ENCODE peak calls at places on chromosomes 2 and 18, in four cellular contexts. D, O, R and N are unnamed samples.

GRCh38 chr2:39994151-39994550 is 215.1 kb upstream of the THUMPD2 start:
- DNase-seq in O (no peak), R (no peak), D (peak; percentile 84), N (no peak)

GRCh38 chr2:187075106-187076070 is 226.4 kb upstream of the ZSWIM2 start:
- DNase-seq in O (no peak), R (peak; percentile 66), D (no peak), N (no peak)

GRCh38 chr2:29632018-29632417 is 289.4 kb downstream of the ALK start:
- DNase-seq in D (no peak), O (no peak), R (no peak), N (no peak)

GRCh38 chr2:172285760-172286159 is 141.6 kb upstream of the ITGA6 start:
- DNase-seq in O (no peak), D (no peak), R (no peak), N (no peak)

GRCh38 chr2:202113571-202114142 is 40.6 kb downstream of the KIAA2012 start:
- DNase-seq in O (no peak), D (no peak), R (no peak), N (no peak)

GRCh38 chr2:127061377-127062273 is 45.3 kb downstream of the BIN1 start:
- DNase-seq in D (no peak), O (no peak), R (no peak), N (no peak)

GRCh38 chr2:41963661-41964525 is 83.9 kb upstream of the PKDCC start:
- DNase-seq in D (peak; percentile 93), O (no peak), R (peak; percentile 94), N (no peak)

GRCh38 chr2:47536696-47537095 is 133.7 kb downstream of the MSH2 start:
- DNase-seq in D (no peak), O (no peak), R (no peak), N (no peak)

GRCh38 chr18:69161383-69162028 is 239.2 kb upstream of the DOK6 start:
- DNase-seq in D (peak; percentile 6), R (no peak), O (no peak), N (no peak)

GRCh38 chr2:11543337-11544216 is 9.7 kb downstream of the GREB1 start:
- DNase-seq in D (no peak), R (no peak), O (no peak), N (no peak)

GRCh38 chr18:50429207-50429948 is 54.5 kb downstream of the SKA1 start:
- DNase-seq in D (peak; percentile 63), O (no peak), R (no peak), N (no peak)

GRCh38 chr18:47531759-47532158 is 280.3 kb upstream of the SKOR2 start:
- DNase-seq in O (no peak), R (no peak), D (no peak), N (no peak)

GRCh38 chr2:126831234-126832005 is 67.3 kb upstream of the TEX51 start:
- DNase-seq in D (no peak), O (no peak), R (no peak), N (no peak)

GRCh38 chr2:6518361-6518760 is 347.3 kb downstream of the CMPK2 start:
- DNase-seq in O (no peak), R (no peak), D (no peak), N (no peak)

GRCh38 chr2:46632349-46632748 is 153.0 kb downstream of the TMEM247 start:
- DNase-seq in D (peak; percentile 86), R (no peak), O (no peak), N (no peak)

GRCh38 chr2:165440367-165440766 is 29.1 kb upstream of the CSRNP3 start:
- DNase-seq in D (peak; percentile 85), R (no peak), O (no peak), N (no peak)

GRCh38 chr2:201909348-201909747 is 103.0 kb downstream of the CDK15 start:
- DNase-seq in D (peak; percentile 78), O (no peak), R (no peak), N (no peak)

GRCh38 chr2:102321954-102322719 is 10.8 kb downstream of the IL1RL1 start:
- DNase-seq in O (no peak), R (no peak), D (peak; percentile 72), N (no peak)

GRCh38 chr2:79511320-79511951 is 1.4 kb upstream of the CTNNA2 start:
- DNase-seq in D (peak; percentile 25), O (no peak), R (peak; percentile 45), N (no peak)

GRCh38 chr18:74251297-74252031 is 40.3 kb downstream of the CYB5A start:
- DNase-seq in R (no peak), D (peak; percentile 88), O (peak; percentile 38), N (no peak)

GRCh38 chr18:12098389-12098788 is 4.7 kb downstream of the ANKRD62 start:
- DNase-seq in O (no peak), D (no peak), R (no peak), N (no peak)

GRCh38 chr2:38528008-38528442 is 74.7 kb downstream of the HNRNPLL start:
- DNase-seq in R (no peak), D (peak; percentile 58), O (no peak), N (no peak)

GRCh38 chr18:59268722-59269562 is 4.3 kb downstream of the RAX start:
- DNase-seq in D (no peak), R (no peak), O (no peak), N (no peak)

GRCh38 chr2:120983344-120983743 is 247.7 kb downstream of the GLI2 start:
- DNase-seq in D (no peak), O (no peak), R (no peak), N (no peak)

GRCh38 chr2:203741566-203741965 is 35.1 kb downstream of the CD28 start:
- DNase-seq in D (no peak), R (no peak), O (no peak), N (no peak)

GRCh38 chr2:37568565-37568964 is 102.9 kb downstream of the CDC42EP3 start:
- DNase-seq in R (no peak), O (no peak), D (no peak), N (no peak)

GRCh38 chr2:33598472-33599174 is 476 bp downstream of the FAM98A start:
- DNase-seq in O (peak; percentile 22), R (peak; percentile 41), D (peak; percentile 40), N (peak; percentile 9)

DNA sequence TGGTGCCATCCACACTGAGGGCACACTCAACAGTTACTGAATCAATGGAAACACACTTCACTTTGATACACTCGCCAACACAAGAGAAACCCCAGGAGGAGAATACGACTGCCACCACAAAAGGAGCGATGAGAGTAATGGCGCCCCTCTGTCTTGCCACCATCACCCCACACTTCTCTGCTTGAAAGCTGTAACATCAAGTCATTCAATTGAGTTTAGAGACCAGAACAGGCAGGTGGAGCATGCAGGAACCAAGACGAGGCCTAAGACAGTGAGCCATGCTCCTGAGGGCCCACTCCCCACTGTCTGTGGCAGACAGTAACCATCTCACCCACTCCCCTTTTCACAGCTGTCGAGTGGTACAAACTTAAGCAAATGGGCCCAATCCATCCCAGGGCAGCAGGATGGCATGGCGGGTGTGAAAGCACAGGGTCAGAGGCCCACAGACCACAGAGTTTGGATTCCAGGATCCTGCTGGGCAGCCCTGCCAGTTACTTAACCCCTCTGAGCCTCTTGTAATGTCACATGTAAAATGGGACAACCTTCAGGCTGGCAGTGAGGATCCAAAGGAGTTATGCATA is 101.9 kb downstream of the TNS1 start:
- DNase-seq in O (no peak), R (no peak), D (no peak), N (no peak)
- H3K4me3 ChIP-seq in O (no peak overlapping the region), R (no peak overlapping the region), D (no peak overlapping the region), N (no peak overlapping the region)

DNA sequence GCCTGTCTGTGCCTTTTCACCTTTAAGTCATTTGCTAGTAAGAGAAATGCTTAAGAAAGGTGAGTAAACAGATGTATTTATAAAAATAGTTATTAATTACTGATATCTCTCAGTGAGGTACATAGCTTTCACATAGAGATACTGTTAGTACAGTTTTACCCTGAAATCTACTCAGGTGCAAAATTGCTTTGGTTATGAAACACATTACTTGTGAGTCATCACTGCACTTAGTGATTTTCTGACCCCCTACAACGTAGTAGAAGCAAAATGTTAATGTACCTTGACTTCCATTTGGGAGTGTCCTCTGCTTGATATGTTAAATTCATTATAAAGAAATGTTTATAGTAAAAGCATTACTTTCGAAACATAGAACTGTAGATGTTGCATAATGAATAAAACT is 6.5 kb downstream of the GLS start:
- DNase-seq in D (no peak), O (no peak), R (no peak), N (no peak)
- H3K4me3 ChIP-seq in D (no peak overlapping the region), O (no peak overlapping the region), R (no peak overlapping the region), N (no peak overlapping the region)

GRCh38 chr2:241656190-241656741 is 18.8 kb downstream of the ATG4B start:
- DNase-seq in D (no peak), R (no peak), O (no peak), N (no peak)
- H3K4me3 ChIP-seq in D (no peak overlapping the region), R (no peak overlapping the region), O (no peak overlapping the region), N (no peak overlapping the region)

DNA sequence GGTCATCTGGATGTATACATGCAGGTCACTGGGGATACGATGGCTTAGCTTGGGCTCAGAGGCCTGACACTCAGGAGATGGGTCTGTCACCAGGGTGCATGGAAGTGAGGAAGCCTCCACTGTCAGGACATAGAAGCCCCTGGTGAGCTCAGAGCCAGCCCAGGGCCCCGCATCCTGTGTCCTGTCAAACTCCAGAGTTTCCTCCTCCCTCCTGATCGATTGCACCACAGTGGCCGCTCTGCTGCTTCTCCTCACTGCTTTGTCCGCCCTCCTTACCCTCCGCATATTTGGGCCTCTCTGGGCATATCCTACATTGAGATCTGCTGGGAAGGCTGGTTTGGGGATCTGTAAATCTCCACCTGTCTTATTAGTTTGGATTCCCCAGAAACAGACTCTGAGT is 37.5 kb upstream of the ATG16L1 start:
- DNase-seq in D (no peak), R (no peak), O (no peak), N (no peak)
- H3K4me3 ChIP-seq in D (no peak overlapping the region), R (no peak overlapping the region), O (no peak overlapping the region), N (no peak overlapping the region)

DNA sequence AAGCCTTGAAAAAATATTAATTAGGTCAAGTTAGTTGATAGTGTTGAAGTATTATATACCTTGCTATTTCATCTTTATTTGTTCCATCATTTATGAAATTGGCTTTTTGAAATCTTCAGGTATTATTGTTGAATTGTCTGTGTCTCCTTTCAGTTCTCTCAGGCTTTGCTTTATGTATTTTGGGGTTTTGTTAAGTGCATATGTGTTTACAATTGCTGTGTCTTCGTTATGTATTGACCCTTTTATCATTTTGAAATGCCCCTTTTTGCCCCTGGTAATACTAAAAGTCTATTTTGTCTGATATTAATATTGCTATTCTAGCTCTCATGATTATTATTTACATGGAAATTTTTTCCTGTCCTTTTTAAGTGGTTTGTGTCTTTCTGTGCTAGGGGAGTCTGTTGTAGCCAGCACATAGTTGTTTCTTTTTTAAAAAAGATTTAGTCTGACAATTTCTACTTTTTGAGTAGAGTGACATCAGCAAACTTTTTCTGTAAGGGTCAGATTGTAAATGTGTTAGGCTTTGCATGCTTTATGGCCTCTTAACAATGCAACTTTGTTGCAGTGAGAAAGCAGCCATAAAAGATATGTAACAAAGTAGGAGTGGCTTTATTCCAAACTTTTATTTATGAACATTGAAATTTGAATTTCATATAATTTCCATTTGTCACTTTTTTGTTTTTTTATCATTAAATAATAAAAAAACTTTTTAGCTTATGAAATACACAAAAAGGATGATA is 19.9 kb downstream of the SOCS6 start:
- DNase-seq in D (no peak), R (no peak), O (no peak), N (no peak)
- H3K4me3 ChIP-seq in D (no peak overlapping the region), R (no peak overlapping the region), O (no peak overlapping the region), N (no peak overlapping the region)

GRCh38 chr2:169822785-169823392 is 1.8 kb downstream of the METTL5 start:
- DNase-seq in O (no peak), R (no peak), D (peak; percentile 28), N (no peak)

GRCh38 chr2:169823996-169824372 is 721 bp downstream of the METTL5 start:
- DNase-seq in O (no peak), D (no peak), R (no peak), N (no peak)

GRCh38 chr2:169819106-169819505 is 5.6 kb downstream of the METTL5 start:
- DNase-seq in O (no peak), D (no peak), R (no peak), N (no peak)

GRCh38 chr2:169824373-169825333 is at the start of gene METTL5:
- DNase-seq in R (peak; percentile 87), D (peak; percentile 72), O (peak; percentile 58), N (peak; percentile 82)

GRCh38 chr2:169822036-169822435 is 2.7 kb downstream of the METTL5 start:
- DNase-seq in O (no peak), D (peak; percentile 47), R (no peak), N (no peak)
- H3K4me3 ChIP-seq in O (no peak overlapping the region), D (no peak overlapping the region), R (no peak overlapping the region), N (no peak overlapping the region)